ENCODE peak calls at places on chromosomes 7 and 10, in seven cellular contexts. Z is left cardiac atrium, L is stomach, X is HTR-8/SVneo, C is AG08396, B is C1 segment of cervical spinal cord, O is hypothalamus. R is an unnamed sample.

GRCh38 chr10:90969947-90970673 is 49.2 kb upstream of the ANKRD1 start:
- DNase-seq in Z (no peak), L (no peak), X (no peak), C (peak; percentile 24), B (no peak), O (no peak), R (no peak)

GRCh38 chr10:84540617-84541288 is 212.4 kb downstream of the CCSER2 start:
- DNase-seq in Z (peak; percentile 67), L (peak; percentile 64), X (peak; percentile 32), C (peak; percentile 87), B (peak; percentile 29), O (peak; percentile 36), R (peak; percentile 81)

GRCh38 chr7:70764004-70764691 is 367.8 kb upstream of the GALNT17 start:
- DNase-seq in Z (no peak), L (no peak), X (no peak), C (no peak), B (no peak), O (peak; percentile 36), R (no peak)

GRCh38 chr10:131437556-131438465 is 126.3 kb upstream of the TCERG1L start:
- DNase-seq in Z (no peak), L (no peak), X (no peak), C (no peak), B (peak; percentile 27), O (peak; percentile 22), R (no peak)

GRCh38 chr10:74586088-74586585 is 240.3 kb upstream of the KAT6B start:
- DNase-seq in Z (no peak), L (no peak), X (no peak), C (peak; percentile 3), B (no peak), O (no peak), R (no peak)

GRCh38 chr7:96311967-96312366 is 9.9 kb downstream of the SLC25A13 start:
- DNase-seq in Z (peak; percentile 48), L (peak; percentile 44), X (no peak), C (no peak), B (no peak), O (peak; percentile 9), R (peak; percentile 84)

GRCh38 chr10:34299105-34299611 is 515.9 kb downstream of the PARD3 start:
- DNase-seq in Z (no peak), L (no peak), X (no peak), C (no peak), B (no peak), O (peak; percentile 9), R (no peak)

GRCh38 chr7:158270856-158271413 is 316.7 kb downstream of the PTPRN2 start:
- DNase-seq in Z (no peak), L (no peak), X (no peak), C (no peak), B (no peak), O (no peak), R (peak; percentile 55)

GRCh38 chr7:38629621-38630020 is 1.6 kb downstream of the AMPH start:
- DNase-seq in Z (no peak), L (no peak), X (no peak), C (no peak), B (no peak), O (no peak), R (no peak)

GRCh38 chr10:126663328-126663727 is 7.2 kb downstream of the C10orf90 start:
- DNase-seq in Z (peak; percentile 38), L (no peak), X (no peak), C (no peak), B (peak; percentile 79), O (peak; percentile 92), R (peak; percentile 84)

R was measured in sigmoid colon.